ENCODE peak calls at places on chromosomes 11 and 22, in seven cellular contexts. Q, H, W, M, U, G and L are unnamed samples.

GRCh38 chr11:69242583-69242940 is 51.4 kb upstream of the MYEOV start:
- DNase-seq in U (no peak), G (no peak), H (no peak), W (no peak), Q (no peak), M (no peak), L (no peak)

GRCh38 chr11:97247601-97248000 is 857.8 kb downstream of the JRKL start:
- DNase-seq in U (no peak), H (no peak), W (no peak), M (no peak), Q (no peak), G (no peak), L (no peak)

GRCh38 chr11:68677432-68677831 is 6.9 kb upstream of the GAL start:
- DNase-seq in G (no peak), W (peak; percentile 83), H (no peak), U (no peak), Q (no peak), M (peak; percentile 25), L (peak; percentile 94)

GRCh38 chr11:102476812-102477211 is 24.2 kb upstream of the TMEM123 start:
- DNase-seq in M (peak; percentile 42), Q (no peak), G (no peak), H (no peak), W (no peak), U (peak; percentile 38), L (no peak)

GRCh38 chr11:19259487-19260345 is 19.0 kb upstream of the E2F8 start:
- DNase-seq in W (peak; percentile 73), G (peak; percentile 62), Q (peak; percentile 18), H (peak; percentile 39), U (peak; percentile 90), M (peak; percentile 68), L (no peak)

GRCh38 chr11:63564056-63564784 is 1.0 kb upstream of the PLAAT2 start:
- DNase-seq in U (no peak), W (no peak), H (no peak), G (no peak), M (no peak), Q (no peak), L (no peak)

GRCh38 chr11:119223856-119224255 is 17.7 kb downstream of the CBL start:
- DNase-seq in M (no peak), H (no peak), U (no peak), G (no peak), Q (no peak), W (no peak), L (no peak)

GRCh38 chr11:66951135-66951534 is 7.0 kb downstream of the PC start:
- DNase-seq in G (no peak), W (no peak), Q (no peak), U (no peak), H (no peak), M (no peak), L (no peak)

GRCh38 chr22:26897384-26897783 is 240.0 kb downstream of the MIAT start:
- DNase-seq in G (no peak), Q (no peak), W (no peak), H (no peak), M (no peak), U (no peak), L (peak; percentile 38)

GRCh38 chr11:76832365-76832764 is 28.4 kb upstream of the ACER3 start:
- DNase-seq in U (no peak), W (no peak), Q (no peak), G (no peak), H (no peak), M (no peak), L (no peak)

GRCh38 chr11:67606150-67606476 is 623 bp upstream of the NDUFV1 start:
- DNase-seq in G (no peak), H (no peak), Q (no peak), U (peak; percentile 66), M (no peak), W (peak; percentile 51), L (no peak)

GRCh38 chr11:11569936-11570491 is 51.8 kb downstream of the GALNT18 start:
- DNase-seq in H (no peak), Q (peak; percentile 54), W (no peak), G (no peak), M (peak; percentile 75), U (peak; percentile 93), L (peak; percentile 51)

GRCh38 chr11:45993438-45994064 is 71.1 kb downstream of the LARGE2 start:
- DNase-seq in W (no peak), Q (peak; percentile 77), U (peak; percentile 86), H (no peak), G (no peak), M (peak; percentile 75), L (no peak)

GRCh38 chr22:50114221-50114981 is 24.6 kb downstream of the MOV10L1 start:
- DNase-seq in H (no peak), Q (no peak), G (no peak), W (peak; percentile 56), U (no peak), M (no peak), L (peak; percentile 93)

GRCh38 chr22:30186048-30186447 is 60.5 kb downstream of the LIF start:
- DNase-seq in G (no peak), W (no peak), U (no peak), M (no peak), Q (no peak), H (no peak), L (no peak)

GRCh38 chr22:35400335-35400680 is 368 bp downstream of the MCM5 start:
- DNase-seq in Q (no peak), W (no peak), H (no peak), G (no peak), M (no peak), U (no peak), L (peak; percentile 86)

GRCh38 chr11:9123595-9124304 is 32.4 kb upstream of the SCUBE2 start:
- DNase-seq in W (no peak), H (no peak), G (no peak), M (no peak), U (no peak), Q (no peak), L (no peak)

GRCh38 chr11:102139081-102139498 is 28.8 kb downstream of the YAP1 start:
- DNase-seq in H (no peak), W (no peak), M (no peak), G (no peak), Q (peak; percentile 63), U (no peak), L (peak; percentile 90)

GRCh38 chr11:60370811-60371297 is 7.5 kb upstream of the MS4A7 start:
- DNase-seq in G (no peak), W (no peak), M (no peak), U (no peak), Q (no peak), H (no peak), L (no peak)

GRCh38 chr11:116079580-116079979 is 575.4 kb upstream of the CADM1 start:
- DNase-seq in U (no peak), W (no peak), G (no peak), M (no peak), Q (no peak), H (no peak), L (no peak)
- H3K4me3 ChIP-seq in U (no peak overlapping the region), W (no peak overlapping the region), G (no peak overlapping the region), M (no peak overlapping the region), Q (no peak overlapping the region), H (no peak overlapping the region), L (no peak overlapping the region)

GRCh38 chr11:34825315-34825669 is 90.9 kb downstream of the APIP start:
- DNase-seq in G (no peak), Q (no peak), W (no peak), H (no peak), U (no peak), M (no peak), L (no peak)
- H3K27ac ChIP-seq in G (no peak overlapping the region), Q (no peak overlapping the region), W (no peak overlapping the region), H (no peak overlapping the region), U (no peak overlapping the region), M (no peak overlapping the region), L (no peak overlapping the region)

DNA sequence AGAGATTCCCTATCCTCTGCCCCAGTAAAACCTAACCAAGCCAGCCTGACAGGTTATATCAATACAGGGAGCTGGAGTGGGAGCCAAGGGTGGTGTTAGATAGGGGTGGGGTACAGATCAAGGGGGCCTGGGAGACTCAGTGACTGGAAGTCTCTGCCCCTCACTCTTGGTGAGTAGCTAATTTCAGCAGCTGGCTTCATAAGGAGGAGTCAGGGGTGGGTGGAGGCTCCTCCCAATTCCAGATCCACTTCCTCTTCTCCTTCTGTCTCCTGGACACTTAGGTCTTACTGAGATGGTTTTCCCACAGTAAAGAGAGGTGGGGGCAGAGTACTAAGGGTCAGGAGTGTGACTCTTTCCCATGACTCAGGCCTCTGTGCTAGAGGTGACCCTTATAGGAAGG is 1.2 kb upstream of the VSIG2 start:
- DNase-seq in M (no peak), W (peak; percentile 27), G (no peak), Q (no peak), U (no peak), H (no peak), L (no peak)
- H3K4me1 ChIP-seq in M (peaks cover 99% of the 10 kb centered on the region), W (no peaks in the 10 kb centered on the region), G (peaks cover 13% of the 10 kb centered on the region), Q (no peaks in the 10 kb centered on the region), U (peaks cover 2% of the 10 kb centered on the region), H (peaks cover 2% of the 10 kb centered on the region), L (no peaks in the 10 kb centered on the region)

DNA sequence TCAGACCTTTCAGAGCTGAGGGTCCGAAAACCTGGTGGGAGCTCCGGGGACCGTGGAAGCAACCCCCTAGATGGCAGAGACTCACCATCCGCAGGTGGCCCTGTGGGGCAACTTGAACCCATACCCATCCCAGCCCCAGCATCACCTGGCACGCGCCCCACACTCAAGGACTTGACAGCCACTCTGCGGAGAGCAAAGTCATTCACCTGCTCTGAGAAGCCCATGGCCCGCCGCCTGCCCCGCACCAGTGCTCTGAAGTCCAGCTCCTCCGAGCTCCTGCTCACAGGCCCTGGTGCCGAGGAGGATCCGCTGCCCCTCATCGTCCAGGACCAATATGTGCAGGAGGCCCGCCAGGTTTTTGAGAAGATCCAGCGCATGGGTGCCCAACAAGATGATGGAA is 2.0 kb downstream of the ARHGEF17 start:
- DNase-seq in G (no peak), Q (peak; percentile 56), H (no peak), U (peak; percentile 76), W (no peak), M (no peak), L (no peak)
- H3K4me3 ChIP-seq in G (peak overlapping the region; percentile 57), Q (peak overlapping the region; percentile 37), H (no peak overlapping the region), U (peak overlapping the region; percentile 76), W (peak overlapping the region; percentile 86), M (peak overlapping the region; percentile 88), L (peak overlapping the region; percentile 89)

GRCh38 chr22:39419096-39419495 is 19.5 kb downstream of the TAB1 start:
- DNase-seq in Q (no peak), M (no peak), W (no peak), H (no peak), U (no peak), G (no peak), L (no peak)
- H3K27ac ChIP-seq in Q (no peak overlapping the region), M (no peak overlapping the region), W (no peak overlapping the region), H (no peak overlapping the region), U (no peak overlapping the region), G (no peak overlapping the region), L (no peak overlapping the region)

DNA sequence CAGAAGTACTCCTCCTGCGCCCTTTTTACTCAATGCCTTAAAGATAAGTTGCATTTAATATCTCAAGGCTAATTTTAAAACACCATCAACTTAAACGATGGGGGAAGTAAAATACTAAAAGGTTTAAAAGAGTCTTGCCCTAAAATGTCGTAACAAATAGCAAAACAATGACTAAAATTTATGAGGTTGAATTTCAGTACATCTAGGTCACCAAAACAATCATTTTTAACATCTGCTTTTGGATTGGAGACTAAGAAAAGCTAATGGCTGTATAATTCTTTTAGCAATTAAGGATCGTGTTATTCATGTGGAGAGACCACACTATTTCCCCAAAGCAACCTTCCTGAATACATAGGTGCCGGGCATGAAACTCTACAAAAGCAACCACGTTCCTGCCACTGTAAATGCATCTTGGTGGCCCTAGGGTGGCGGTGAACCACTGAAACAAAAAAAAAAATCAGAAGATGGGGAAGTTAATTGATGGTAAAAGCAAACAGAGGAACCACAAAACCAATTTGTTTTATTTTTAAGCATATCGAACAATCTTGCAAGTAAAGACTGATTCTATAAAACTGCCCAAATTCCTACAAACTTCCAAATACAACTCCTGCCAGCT is 45.8 kb downstream of the CELF1 start:
- DNase-seq in W (no peak), U (no peak), H (no peak), Q (no peak), G (no peak), M (no peak), L (peak; percentile 58)
- H3K4me1 ChIP-seq in W (peaks cover 4% of the 10 kb centered on the region), U (peaks cover 2% of the 10 kb centered on the region), H (peaks cover 56% of the 10 kb centered on the region), Q (peaks cover 5% of the 10 kb centered on the region), G (peaks cover 14% of the 10 kb centered on the region), M (peaks cover 64% of the 10 kb centered on the region), L (peaks cover 43% of the 10 kb centered on the region)